ENCODE peak calls at places on chromosomes 1 and 21, in seven cellular contexts. I, N, D, E, X, T and K are unnamed samples.

GRCh38 chr1:30966690-30967369 is 58.3 kb upstream of the SDC3 start:
- DNase-seq in I (peak; percentile 80), N (peak; percentile 61), D (no peak), E (no peak), X (no peak), T (no peak), K (peak; percentile 84)

GRCh38 chr1:175434268-175434860 is 241.8 kb upstream of the KIAA0040 start:
- DNase-seq in I (no peak), N (no peak), D (no peak), E (no peak), X (no peak), T (no peak), K (no peak)

GRCh38 chr21:36465481-36465880 is 14.4 kb downstream of the CLDN14 start:
- DNase-seq in I (no peak), N (no peak), D (no peak), E (no peak), X (no peak), T (no peak), K (no peak)

GRCh38 chr1:243748706-243749283 is 101.2 kb downstream of the AKT3 start:
- DNase-seq in I (peak; percentile 73), N (peak; percentile 60), D (no peak), E (peak; percentile 45), X (peak; percentile 44), T (no peak), K (peak; percentile 78)

GRCh38 chr1:71689635-71690034 is 592.7 kb downstream of the NEGR1 start:
- DNase-seq in I (no peak), N (no peak), D (no peak), E (no peak), X (no peak), T (no peak), K (no peak)

GRCh38 chr1:26357121-26357602 is 3.2 kb upstream of the CRYBG2 start:
- DNase-seq in I (no peak), N (no peak), D (no peak), E (peak; percentile 73), X (no peak), T (peak; percentile 86), K (no peak)

GRCh38 chr1:247386695-247387094 is 29.3 kb upstream of the NLRP3 start:
- DNase-seq in I (peak; percentile 51), N (peak; percentile 36), D (no peak), E (no peak), X (no peak), T (no peak), K (peak; percentile 43)

GRCh38 chr1:248897412-248898337 is 8.4 kb upstream of the PGBD2 start:
- DNase-seq in I (no peak), N (no peak), D (no peak), E (no peak), X (no peak), T (no peak), K (no peak)

GRCh38 chr1:3504151-3504822 is 49.8 kb downstream of the ARHGEF16 start:
- DNase-seq in I (peak; percentile 96), N (peak; percentile 91), D (no peak), E (no peak), X (no peak), T (no peak), K (no peak)

GRCh38 chr1:93874025-93874651 is 4.9 kb downstream of the DNTTIP2 start:
- DNase-seq in I (peak; percentile 39), N (peak; percentile 16), D (no peak), E (no peak), X (peak; percentile 47), T (no peak), K (peak; percentile 65)